ENCODE peak calls at places on chromosome 6, in seven cellular contexts. R is GM23248, C is colonic mucosa, I is adipocyte, J is astrocyte, T is fibroblast of lung, X is SK-N-SH. Z is an unnamed sample.

GRCh38 chr6:52820198-52820597 is 16.6 kb upstream of the GSTA1 start:
- DNase-seq in I (peak; percentile 84), T (peak; percentile 48), R (peak; percentile 88), C (no peak), J (peak; percentile 69), X (no peak), Z (no peak)

GRCh38 chr6:111494951-111495350 is 11.9 kb upstream of the REV3L start:
- DNase-seq in R (no peak), J (no peak), I (no peak), X (no peak), C (no peak), T (no peak), Z (no peak)

GRCh38 chr6:125519367-125519766 is 217.6 kb upstream of the HDDC2 start:
- DNase-seq in C (no peak), X (no peak), I (peak; percentile 66), J (peak; percentile 0), T (peak; percentile 29), R (no peak), Z (no peak)

GRCh38 chr6:111552241-111552744 is 53.4 kb downstream of the TRAF3IP2 start:
- DNase-seq in I (peak; percentile 98), C (peak; percentile 60), J (peak; percentile 98), R (peak; percentile 98), T (peak; percentile 96), X (peak; percentile 55), Z (peak; percentile 87)

GRCh38 chr6:37696841-37697735 is 595 bp downstream of the MDGA1 start:
- DNase-seq in C (no peak), I (peak; percentile 66), J (peak; percentile 12), X (peak; percentile 82), T (no peak), R (peak; percentile 61), Z (no peak)

GRCh38 chr6:6704423-6705060 is 116.0 kb downstream of the LY86 start:
- DNase-seq in I (no peak), T (no peak), J (no peak), R (no peak), C (no peak), X (no peak), Z (no peak)

GRCh38 chr6:49004806-49005205 is 458.2 kb downstream of the MMUT start:
- DNase-seq in X (no peak), I (no peak), T (no peak), C (no peak), R (no peak), J (no peak), Z (no peak)

GRCh38 chr6:151240861-151241642 is 1.3 kb downstream of the AKAP12 start:
- DNase-seq in X (peak; percentile 81), T (peak; percentile 74), I (peak; percentile 83), C (peak; percentile 21), R (peak; percentile 72), J (peak; percentile 85), Z (peak; percentile 86)

GRCh38 chr6:37130704-37131103 is 39.2 kb upstream of the PIM1 start:
- DNase-seq in I (no peak), C (peak; percentile 55), R (peak; percentile 63), X (no peak), J (peak; percentile 42), T (peak; percentile 68), Z (peak; percentile 78)

GRCh38 chr6:1390071-1390804 is 862 bp downstream of the FOXF2 start:
- DNase-seq in C (no peak), X (no peak), T (peak; percentile 56), R (peak; percentile 82), J (peak; percentile 37), I (peak; percentile 76), Z (peak; percentile 78)

GRCh38 chr6:86016567-86016966 is 373.9 kb upstream of the SYNCRIP start:
- DNase-seq in J (no peak), R (no peak), T (no peak), X (no peak), C (no peak), I (no peak), Z (no peak)

GRCh38 chr6:46983007-46983411 is 59.1 kb downstream of the ADGRF1 start:
- DNase-seq in I (no peak), T (no peak), X (no peak), J (peak; percentile 74), C (no peak), R (peak; percentile 15), Z (no peak)

GRCh38 chr6:25945175-25945574 is 14.7 kb upstream of the SLC17A2 start:
- DNase-seq in C (no peak), I (no peak), J (no peak), T (no peak), R (no peak), X (no peak), Z (no peak)

GRCh38 chr6:142395266-142395665 is 93.5 kb downstream of the ADGRG6 start:
- DNase-seq in J (no peak), R (no peak), T (no peak), C (no peak), I (no peak), X (no peak), Z (no peak)

GRCh38 chr6:54519161-54519560 is 210.9 kb downstream of the TINAG start:
- DNase-seq in T (peak; percentile 9), J (no peak), R (no peak), X (no peak), I (no peak), C (no peak), Z (no peak)

GRCh38 chr6:20564269-20564668 is 30.0 kb downstream of the CDKAL1 start:
- DNase-seq in J (no peak), I (peak; percentile 62), T (peak; percentile 56), X (no peak), R (peak; percentile 33), C (no peak), Z (no peak)

GRCh38 chr6:25009351-25009750 is 73.6 kb upstream of the RIPOR2 start:
- DNase-seq in X (no peak), T (no peak), I (no peak), C (no peak), R (no peak), J (no peak), Z (no peak)

GRCh38 chr6:125631165-125631564 is 118.3 kb upstream of the HEY2 start:
- DNase-seq in I (no peak), R (no peak), X (no peak), T (no peak), J (no peak), C (no peak), Z (no peak)

GRCh38 chr6:128275681-128276080 is 244.7 kb downstream of the PTPRK start:
- DNase-seq in T (peak; percentile 57), C (no peak), J (no peak), I (peak; percentile 32), R (peak; percentile 12), X (no peak), Z (no peak)

GRCh38 chr6:38512211-38512610 is 127.5 kb downstream of the BTBD9 start:
- DNase-seq in T (peak; percentile 12), C (no peak), R (peak; percentile 12), X (no peak), J (peak; percentile 58), I (no peak), Z (no peak)

GRCh38 chr6:106747139-106747538 is 117.8 kb downstream of the QRSL1 start:
- DNase-seq in C (peak; percentile 63), X (no peak), R (no peak), J (no peak), T (no peak), I (no peak), Z (no peak)

GRCh38 chr6:88166901-88167624 is 916 bp upstream of the CNR1 start:
- DNase-seq in R (no peak), X (peak; percentile 69), C (no peak), J (no peak), T (no peak), I (no peak), Z (peak; percentile 57)

GRCh38 chr6:2688416-2689064 is 62.2 kb downstream of the MYLK4 start:
- DNase-seq in X (no peak), J (peak; percentile 91), I (peak; percentile 77), R (peak; percentile 93), C (no peak), T (peak; percentile 77), Z (no peak)

GRCh38 chr6:27883136-27883535 is 29.1 kb downstream of the OR2B2 start:
- DNase-seq in R (no peak), C (no peak), J (no peak), X (no peak), I (no peak), T (no peak), Z (no peak)
- H3K9ac ChIP-seq in R (no peak overlapping the region), C (no peak overlapping the region), J (no peak overlapping the region), X (no peak overlapping the region), I (no peak overlapping the region), T (no peak overlapping the region), Z (no peak overlapping the region)

GRCh38 chr6:118708055-118708454 is 56.7 kb upstream of the CEP85L start:
- DNase-seq in X (no peak), C (no peak), T (peak; percentile 54), I (peak; percentile 24), J (peak; percentile 62), R (peak; percentile 70), Z (no peak)
- H3K4me1 ChIP-seq in X (peaks cover 26% of the 10 kb centered on the region), C (no peaks in the 10 kb centered on the region), T (peaks cover 22% of the 10 kb centered on the region), I (peaks cover 32% of the 10 kb centered on the region), J (peaks cover 48% of the 10 kb centered on the region), R (peaks cover 56% of the 10 kb centered on the region), Z (peaks cover 6% of the 10 kb centered on the region)

GRCh38 chr6:44572346-44572745 is 184.8 kb downstream of the CDC5L start:
- DNase-seq in I (peak; percentile 24), J (no peak), C (no peak), T (no peak), R (peak; percentile 16), X (no peak), Z (no peak)

GRCh38 chr6:44569131-44569530 is 181.6 kb downstream of the CDC5L start:
- DNase-seq in I (no peak), T (no peak), J (no peak), C (no peak), X (no peak), R (no peak), Z (no peak)

GRCh38 chr6:44571510-44571909 is 184.0 kb downstream of the CDC5L start:
- DNase-seq in J (no peak), C (no peak), R (no peak), T (no peak), I (no peak), X (no peak), Z (no peak)

GRCh38 chr6:44567406-44567805 is 179.9 kb downstream of the CDC5L start:
- DNase-seq in T (no peak), I (no peak), X (no peak), C (no peak), R (no peak), J (peak; percentile 30), Z (no peak)

GRCh38 chr6:44569931-44570385 is 182.5 kb downstream of the CDC5L start:
- DNase-seq in R (peak; percentile 81), C (no peak), J (peak; percentile 73), T (peak; percentile 41), I (peak; percentile 53), X (no peak), Z (peak; percentile 78)
- H3K9ac ChIP-seq in R (peak overlapping the region; percentile 42), C (no peak overlapping the region), J (no peak overlapping the region), T (no peak overlapping the region), I (no peak overlapping the region), X (no peak overlapping the region), Z (no peak overlapping the region)

GRCh38 chr6:90237350-90237990 is 59.2 kb downstream of the BACH2 start:
- DNase-seq in X (no peak), I (no peak), R (no peak), J (no peak), T (no peak), C (no peak), Z (no peak)

GRCh38 chr6:90233994-90234393 is 62.6 kb downstream of the BACH2 start:
- DNase-seq in X (no peak), I (no peak), T (no peak), R (no peak), C (no peak), J (no peak), Z (no peak)

GRCh38 chr6:90241229-90241873 is 55.3 kb downstream of the BACH2 start:
- DNase-seq in R (no peak), J (no peak), C (no peak), X (no peak), I (no peak), T (no peak), Z (no peak)

GRCh38 chr6:90238663-90239542 is 57.7 kb downstream of the BACH2 start:
- DNase-seq in R (no peak), X (no peak), C (no peak), J (no peak), T (no peak), I (no peak), Z (no peak)
- H3K4me1 ChIP-seq in R (no peaks in the 10 kb centered on the region), X (no peaks in the 10 kb centered on the region), C (no peaks in the 10 kb centered on the region), J (no peaks in the 10 kb centered on the region), T (no peaks in the 10 kb centered on the region), I (no peaks in the 10 kb centered on the region), Z (no peaks in the 10 kb centered on the region)

Z was measured in kidney.